ENCODE peak calls at places on chromosome 3, in seven cellular contexts. F is HepG2, D is colonic mucosa, H is heart right ventricle, L is cardiac muscle cell, U is foreskin keratinocyte, Y is H9. N is an unnamed sample.

GRCh38 chr3:29695201-29695904 is 414.5 kb downstream of the RBMS3 start:
- DNase-seq in D (no peak), H (no peak), Y (no peak), U (peak), L (no peak), F (no peak), N (no peak)

GRCh38 chr3:73094951-73095350 is 33.5 kb downstream of the EBLN2 start:
- DNase-seq in D (no peak), H (peak), Y (peak), F (no peak), L (no peak), U (no peak), N (no peak)

GRCh38 chr3:62502315-62503300 is 129.3 kb upstream of the FEZF2 start:
- DNase-seq in F (no peak), L (no peak), Y (no peak), D (no peak), H (no peak), U (no peak), N (no peak)

GRCh38 chr3:133930341-133930933 is 34.8 kb upstream of the RAB6B start:
- DNase-seq in L (peak), H (no peak), Y (no peak), F (peak), U (peak), D (peak), N (peak)

GRCh38 chr3:39319249-39319648 is 10.3 kb upstream of the CCR8 start:
- DNase-seq in H (no peak), D (no peak), U (no peak), Y (no peak), F (no peak), L (no peak), N (no peak)

GRCh38 chr3:13016083-13016725 is 57.0 kb downstream of the IQSEC1 start:
- DNase-seq in L (no peak), H (peak), U (no peak), Y (no peak), F (no peak), D (peak), N (no peak)

GRCh38 chr3:188962253-188963247 is 209.2 kb upstream of the TPRG1 start:
- DNase-seq in F (no peak), H (no peak), D (no peak), Y (no peak), U (no peak), L (no peak), N (no peak)

GRCh38 chr3:179871782-179872181 is 165.0 kb downstream of the PEX5L start:
- DNase-seq in L (no peak), D (no peak), F (no peak), H (no peak), Y (no peak), U (peak), N (no peak)

GRCh38 chr3:113148814-113149213 is 62.5 kb upstream of the BOC start:
- DNase-seq in H (no peak), L (no peak), Y (no peak), U (no peak), D (no peak), F (no peak), N (no peak)

GRCh38 chr3:133037440-133037839 is 751 bp upstream of the TMEM108 start:
- DNase-seq in H (peak), F (no peak), L (no peak), U (no peak), Y (no peak), D (no peak), N (no peak)

GRCh38 chr3:43855674-43856299 is 165.0 kb downstream of the ABHD5 start:
- DNase-seq in D (peak), L (peak), Y (peak), H (peak), U (no peak), F (peak), N (no peak)

GRCh38 chr3:192332386-192333291 is 394.7 kb downstream of the FGF12 start:
- DNase-seq in U (no peak), H (no peak), D (no peak), L (no peak), F (no peak), Y (no peak), N (no peak)

DNA sequence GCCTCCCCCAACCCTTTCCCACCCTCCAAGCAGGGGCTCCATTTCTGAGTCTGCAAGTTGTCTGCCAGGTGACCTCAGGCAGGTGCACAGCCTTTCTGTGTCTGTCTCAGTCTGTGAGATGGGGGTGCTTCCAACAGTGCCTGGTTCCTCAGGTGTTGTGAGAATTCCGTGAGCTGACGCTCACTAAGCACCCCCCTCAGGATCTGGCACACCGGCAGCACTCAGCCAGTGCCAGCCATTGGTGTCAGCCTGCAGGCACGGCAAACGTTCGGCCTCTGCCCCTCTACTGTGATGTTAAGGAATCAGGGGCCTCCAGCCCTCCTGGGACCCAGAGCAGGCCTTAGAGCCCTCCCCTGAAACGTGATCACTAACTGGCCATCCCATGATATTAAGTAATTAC is 2.4 kb downstream of the KLF15 start:
- DNase-seq in D (no peak), U (no peak), L (no peak), F (no peak), H (no peak), Y (no peak), N (no peak)
- H3K27ac ChIP-seq in D (no peak), U (no peak), L (no peak), F (peak), H (peak), Y (no peak), N (no peak)

DNA sequence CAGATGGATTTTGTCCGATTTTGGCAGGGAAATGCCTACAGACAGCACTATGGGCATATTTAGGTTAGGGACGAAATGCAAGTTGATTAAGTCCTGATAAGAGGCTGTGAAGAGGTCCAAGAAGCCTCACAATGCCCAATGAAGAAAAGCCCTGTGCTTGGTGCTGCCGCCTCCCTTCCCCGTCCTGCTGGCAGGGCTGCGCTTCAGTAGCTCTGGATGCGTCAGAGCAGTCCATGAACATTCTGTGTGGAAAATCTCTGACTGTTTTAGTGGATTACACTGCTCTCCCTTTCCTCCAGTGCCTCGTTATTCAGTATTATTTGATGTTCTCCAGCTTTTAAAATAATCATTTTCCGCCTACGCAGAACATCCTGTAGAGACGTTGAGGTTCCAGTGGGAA is 39.6 kb downstream of the MLH1 start:
- DNase-seq in F (no peak), H (no peak), Y (no peak), D (no peak), L (no peak), U (no peak), N (no peak)
- H3K27ac ChIP-seq in F (no peak), H (peak), Y (no peak), D (no peak), L (no peak), U (no peak), N (no peak)

DNA sequence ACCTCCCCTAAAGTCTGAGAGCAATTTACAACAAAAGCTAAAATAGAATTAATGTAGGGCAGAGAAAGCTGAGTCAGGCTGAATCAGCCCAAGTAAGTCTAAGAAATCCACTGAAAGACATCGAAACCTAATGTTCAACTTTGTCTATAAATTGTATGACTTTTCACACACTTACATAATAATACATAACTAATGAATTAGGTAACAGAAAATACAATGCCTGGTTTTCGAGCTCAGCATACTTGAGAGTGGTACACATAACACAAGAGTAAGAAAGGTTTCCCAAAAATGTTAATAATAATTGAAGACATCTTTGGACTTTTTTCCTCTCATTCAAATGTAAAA is 55.3 kb upstream of the VGLL4 start:
- DNase-seq in Y (no peak), U (peak), H (no peak), F (no peak), L (no peak), D (no peak), N (peak)
- H3K27ac ChIP-seq in Y (no peak), U (peak), H (no peak), F (no peak), L (no peak), D (no peak), N (peak)

GRCh38 chr3:100120693-100121092 is 6.4 kb upstream of the FILIP1L start:
- DNase-seq in H (no peak), L (no peak), F (no peak), U (no peak), D (no peak), Y (no peak), N (no peak)
- H3K27ac ChIP-seq in H (peak), L (no peak), F (no peak), U (no peak), D (no peak), Y (no peak), N (no peak)

DNA sequence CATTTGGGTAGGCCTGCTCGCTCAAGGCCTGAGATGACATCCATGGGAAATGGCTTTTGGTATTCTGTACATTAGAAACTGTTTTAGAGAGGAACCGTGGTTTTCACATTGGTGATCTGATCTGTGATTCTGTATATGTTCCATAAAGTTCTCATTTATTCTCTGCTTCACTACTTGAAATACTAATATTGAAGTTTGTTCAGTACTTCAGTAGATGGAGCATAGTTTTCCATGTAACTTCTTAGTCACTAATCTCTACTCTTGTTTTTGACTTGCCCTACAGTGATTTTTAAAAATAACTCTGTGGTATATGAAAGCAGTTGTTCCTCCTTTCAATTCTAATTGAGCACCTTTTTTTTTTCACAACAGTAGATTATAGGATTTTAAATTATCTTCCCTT is 66.5 kb downstream of the MBNL1 start:
- DNase-seq in Y (no peak), H (no peak), D (no peak), F (no peak), U (no peak), L (no peak), N (no peak)
- H3K27ac ChIP-seq in Y (no peak), H (peak), D (no peak), F (no peak), U (no peak), L (no peak), N (no peak)

DNA sequence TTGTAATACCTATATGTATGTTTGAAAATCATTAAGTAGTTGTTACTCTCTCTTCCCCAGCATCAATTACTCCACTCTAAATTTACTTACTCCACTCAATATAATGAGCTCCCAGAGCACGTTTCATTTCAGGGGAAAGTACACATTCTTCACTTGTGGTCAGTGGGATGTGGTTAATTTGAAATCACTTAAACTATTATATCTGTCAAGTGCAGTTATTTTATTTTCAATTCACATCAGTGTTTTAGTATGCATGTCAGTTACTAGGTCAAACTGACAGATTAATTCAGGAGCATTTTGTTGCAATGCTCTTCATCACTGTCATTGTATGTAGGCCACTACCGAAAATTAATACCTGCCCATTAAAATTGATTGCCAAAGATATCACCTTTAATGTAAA is 376.1 kb downstream of the ZIC4 start:
- DNase-seq in H (no peak), U (no peak), F (no peak), D (no peak), Y (no peak), L (no peak), N (no peak)
- H3K27ac ChIP-seq in H (no peak), U (no peak), F (no peak), D (no peak), Y (no peak), L (no peak), N (no peak)

DNA sequence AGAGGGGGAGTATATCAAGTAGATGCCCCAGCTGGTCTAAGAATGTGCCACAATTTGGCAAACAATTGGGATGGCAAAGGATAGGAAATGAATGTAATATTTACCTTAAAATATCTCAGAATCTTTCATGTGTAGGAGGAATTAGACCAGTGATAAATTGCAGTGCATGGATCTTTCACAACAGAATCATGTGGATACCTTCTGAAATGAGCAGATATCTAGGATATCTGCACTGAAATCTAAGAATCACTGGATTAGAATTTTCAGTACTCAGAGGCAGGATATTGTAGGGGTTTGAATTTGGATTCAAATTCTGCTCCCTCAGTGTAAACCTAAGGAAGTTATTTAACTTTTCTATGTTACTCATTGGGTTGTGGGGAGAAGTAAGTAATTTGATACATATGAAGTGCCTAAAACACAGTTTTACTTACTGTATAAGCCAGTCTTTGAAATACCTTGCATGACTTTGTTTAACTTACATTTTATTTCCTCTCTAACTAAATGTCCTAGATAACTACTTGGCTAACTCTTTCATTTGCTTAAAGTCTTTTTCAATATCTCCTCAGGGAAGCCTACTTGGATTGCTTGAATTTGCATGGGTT is 8.8 kb downstream of the IL1RAP start:
- DNase-seq in U (no peak), Y (no peak), H (no peak), F (no peak), D (no peak), L (no peak), N (no peak)
- H3K27ac ChIP-seq in U (no peak), Y (no peak), H (no peak), F (no peak), D (no peak), L (no peak), N (no peak)

GRCh38 chr3:97910931-97911351 is 61.3 kb downstream of the RIOX2 start:
- DNase-seq in U (no peak), D (no peak), F (no peak), H (peak), L (no peak), Y (no peak), N (no peak)
- H3K27ac ChIP-seq in U (no peak), D (peak), F (no peak), H (peak), L (peak), Y (no peak), N (no peak)

N was measured in epithelial cell of prostate.